ENCODE peak calls at places on chromosomes 7 and 10, in seven cellular contexts. One of them, this sample, is unnamed. For H3K9me3 and H3K27me3, the result is how much of the 10 kb centered on the place peaks cover.

GRCh38 chr7:88109612-88110011 is 110.2 kb downstream of the SRI start:
- DNase-seq in endothelial cell of umbilical vein: no peak
- DNase-seq in prostate gland: no peak
- DNase-seq in right lobe of liver: no peak
- DNase-seq in cardiac muscle cell: no peak
- DNase-seq in tibial artery: no peak
- DNase-seq in heart right ventricle: no peak
- DNase-seq in this sample: no peak

GRCh38 chr10:110747609-110748464 is 103.7 kb downstream of the RBM20 start:
- DNase-seq in prostate gland: no peak
- DNase-seq in tibial artery: no peak
- DNase-seq in cardiac muscle cell: no peak
- DNase-seq in right lobe of liver: no peak
- DNase-seq in heart right ventricle: no peak
- DNase-seq in endothelial cell of umbilical vein: peak
- DNase-seq in this sample: no peak

GRCh38 chr10:81040947-81041346 is 503.2 kb downstream of the SH2D4B start:
- DNase-seq in right lobe of liver: no peak
- DNase-seq in cardiac muscle cell: no peak
- DNase-seq in heart right ventricle: no peak
- DNase-seq in prostate gland: peak
- DNase-seq in endothelial cell of umbilical vein: no peak
- DNase-seq in tibial artery: no peak
- DNase-seq in this sample: no peak

GRCh38 chr10:819326-819725 is 112.2 kb downstream of the LARP4B start:
- DNase-seq in heart right ventricle: no peak
- DNase-seq in tibial artery: no peak
- DNase-seq in prostate gland: no peak
- DNase-seq in endothelial cell of umbilical vein: no peak
- DNase-seq in right lobe of liver: no peak
- DNase-seq in cardiac muscle cell: no peak
- DNase-seq in this sample: no peak

GRCh38 chr7:16762177-16762576 is 8.6 kb downstream of the TSPAN13 start:
- DNase-seq in prostate gland: no peak
- DNase-seq in endothelial cell of umbilical vein: no peak
- DNase-seq in tibial artery: no peak
- DNase-seq in cardiac muscle cell: no peak
- DNase-seq in heart right ventricle: no peak
- DNase-seq in right lobe of liver: no peak
- DNase-seq in this sample: no peak

GRCh38 chr7:82517059-82517458 is 73.5 kb upstream of the CACNA2D1 start:
- DNase-seq in prostate gland: no peak
- DNase-seq in heart right ventricle: no peak
- DNase-seq in right lobe of liver: no peak
- DNase-seq in cardiac muscle cell: no peak
- DNase-seq in endothelial cell of umbilical vein: no peak
- DNase-seq in tibial artery: no peak
- DNase-seq in this sample: no peak

GRCh38 chr7:77439572-77439971 is 23.4 kb upstream of the GSAP start:
- DNase-seq in prostate gland: peak
- DNase-seq in heart right ventricle: peak
- DNase-seq in tibial artery: peak
- DNase-seq in endothelial cell of umbilical vein: peak
- DNase-seq in right lobe of liver: peak
- DNase-seq in cardiac muscle cell: peak
- DNase-seq in this sample: peak

GRCh38 chr7:136086712-136087111 is 109.6 kb upstream of the MTPN start:
- DNase-seq in heart right ventricle: peak
- DNase-seq in endothelial cell of umbilical vein: peak
- DNase-seq in cardiac muscle cell: peak
- DNase-seq in tibial artery: peak
- DNase-seq in right lobe of liver: peak
- DNase-seq in prostate gland: peak
- DNase-seq in this sample: no peak

GRCh38 chr7:6576024-6576866 is 1.0 kb upstream of the ZDHHC4 start:
- DNase-seq in heart right ventricle: no peak
- DNase-seq in tibial artery: no peak
- DNase-seq in cardiac muscle cell: no peak
- DNase-seq in right lobe of liver: no peak
- DNase-seq in prostate gland: no peak
- DNase-seq in endothelial cell of umbilical vein: no peak
- DNase-seq in this sample: peak

GRCh38 chr10:128853537-128853936 is 613.5 kb upstream of the MGMT start:
- DNase-seq in tibial artery: no peak
- DNase-seq in right lobe of liver: no peak
- DNase-seq in cardiac muscle cell: no peak
- DNase-seq in prostate gland: no peak
- DNase-seq in endothelial cell of umbilical vein: no peak
- DNase-seq in heart right ventricle: no peak
- DNase-seq in this sample: no peak

GRCh38 chr7:46179211-46179610 is 258.1 kb upstream of the IGFBP3 start:
- DNase-seq in prostate gland: no peak
- DNase-seq in endothelial cell of umbilical vein: no peak
- DNase-seq in cardiac muscle cell: no peak
- DNase-seq in right lobe of liver: no peak
- DNase-seq in tibial artery: no peak
- DNase-seq in heart right ventricle: no peak
- DNase-seq in this sample: no peak

GRCh38 chr7:48111596-48111995 is 22.5 kb downstream of the UPP1 start:
- DNase-seq in endothelial cell of umbilical vein: no peak
- DNase-seq in right lobe of liver: peak
- DNase-seq in prostate gland: no peak
- DNase-seq in cardiac muscle cell: no peak
- DNase-seq in heart right ventricle: no peak
- DNase-seq in tibial artery: no peak
- DNase-seq in this sample: no peak
- H3K4me3 ChIP-seq in endothelial cell of umbilical vein: no peak
- H3K4me3 ChIP-seq in right lobe of liver: no peak
- H3K4me3 ChIP-seq in prostate gland: no peak
- H3K4me3 ChIP-seq in cardiac muscle cell: no peak
- H3K4me3 ChIP-seq in heart right ventricle: no peak
- H3K4me3 ChIP-seq in tibial artery: no peak
- H3K4me3 ChIP-seq in this sample: no peak

GRCh38 chr7:158259671-158260423 is 327.8 kb downstream of the PTPRN2 start:
- DNase-seq in heart right ventricle: no peak
- DNase-seq in prostate gland: no peak
- DNase-seq in endothelial cell of umbilical vein: no peak
- DNase-seq in cardiac muscle cell: no peak
- DNase-seq in tibial artery: no peak
- DNase-seq in right lobe of liver: no peak
- DNase-seq in this sample: no peak

GRCh38 chr7:158259141-158259540 is 328.5 kb downstream of the PTPRN2 start:
- DNase-seq in tibial artery: no peak
- DNase-seq in heart right ventricle: no peak
- DNase-seq in endothelial cell of umbilical vein: no peak
- DNase-seq in prostate gland: no peak
- DNase-seq in cardiac muscle cell: no peak
- DNase-seq in right lobe of liver: no peak
- DNase-seq in this sample: no peak

GRCh38 chr7:158257001-158257400 is 330.6 kb downstream of the PTPRN2 start:
- DNase-seq in heart right ventricle: no peak
- DNase-seq in tibial artery: no peak
- DNase-seq in prostate gland: no peak
- DNase-seq in right lobe of liver: no peak
- DNase-seq in endothelial cell of umbilical vein: no peak
- DNase-seq in cardiac muscle cell: no peak
- DNase-seq in this sample: no peak

GRCh38 chr7:158257516-158258410 is 329.9 kb downstream of the PTPRN2 start:
- DNase-seq in heart right ventricle: no peak
- DNase-seq in right lobe of liver: no peak
- DNase-seq in prostate gland: no peak
- DNase-seq in endothelial cell of umbilical vein: no peak
- DNase-seq in cardiac muscle cell: no peak
- DNase-seq in tibial artery: no peak
- DNase-seq in this sample: no peak

GRCh38 chr7:158258411-158259130 is 329.1 kb downstream of the PTPRN2 start:
- DNase-seq in cardiac muscle cell: no peak
- DNase-seq in tibial artery: no peak
- DNase-seq in heart right ventricle: no peak
- DNase-seq in right lobe of liver: no peak
- DNase-seq in endothelial cell of umbilical vein: no peak
- DNase-seq in prostate gland: no peak
- DNase-seq in this sample: no peak
- H3K9me3 ChIP-seq in cardiac muscle cell: under half
- H3K9me3 ChIP-seq in tibial artery: under half
- H3K9me3 ChIP-seq in heart right ventricle: under half
- H3K9me3 ChIP-seq in right lobe of liver: under half
- H3K9me3 ChIP-seq in endothelial cell of umbilical vein: under half
- H3K9me3 ChIP-seq in prostate gland: under half
- H3K9me3 ChIP-seq in this sample: under half

GRCh38 chr7:157017639-157018327 is 7.3 kb upstream of the MNX1 start:
- DNase-seq in right lobe of liver: no peak
- DNase-seq in tibial artery: no peak
- DNase-seq in cardiac muscle cell: no peak
- DNase-seq in endothelial cell of umbilical vein: no peak
- DNase-seq in heart right ventricle: no peak
- DNase-seq in prostate gland: no peak
- DNase-seq in this sample: peak

GRCh38 chr7:157019718-157020451 is 9.4 kb upstream of the MNX1 start:
- DNase-seq in heart right ventricle: no peak
- DNase-seq in right lobe of liver: no peak
- DNase-seq in prostate gland: no peak
- DNase-seq in cardiac muscle cell: no peak
- DNase-seq in endothelial cell of umbilical vein: no peak
- DNase-seq in tibial artery: no peak
- DNase-seq in this sample: no peak

GRCh38 chr7:157020514-157021070 is 10.1 kb upstream of the MNX1 start:
- DNase-seq in heart right ventricle: no peak
- DNase-seq in right lobe of liver: peak
- DNase-seq in cardiac muscle cell: no peak
- DNase-seq in prostate gland: no peak
- DNase-seq in tibial artery: no peak
- DNase-seq in endothelial cell of umbilical vein: no peak
- DNase-seq in this sample: no peak

GRCh38 chr7:157018328-157018996 is 8.0 kb upstream of the MNX1 start:
- DNase-seq in tibial artery: no peak
- DNase-seq in right lobe of liver: no peak
- DNase-seq in heart right ventricle: no peak
- DNase-seq in endothelial cell of umbilical vein: no peak
- DNase-seq in prostate gland: no peak
- DNase-seq in cardiac muscle cell: no peak
- DNase-seq in this sample: no peak

DNA sequence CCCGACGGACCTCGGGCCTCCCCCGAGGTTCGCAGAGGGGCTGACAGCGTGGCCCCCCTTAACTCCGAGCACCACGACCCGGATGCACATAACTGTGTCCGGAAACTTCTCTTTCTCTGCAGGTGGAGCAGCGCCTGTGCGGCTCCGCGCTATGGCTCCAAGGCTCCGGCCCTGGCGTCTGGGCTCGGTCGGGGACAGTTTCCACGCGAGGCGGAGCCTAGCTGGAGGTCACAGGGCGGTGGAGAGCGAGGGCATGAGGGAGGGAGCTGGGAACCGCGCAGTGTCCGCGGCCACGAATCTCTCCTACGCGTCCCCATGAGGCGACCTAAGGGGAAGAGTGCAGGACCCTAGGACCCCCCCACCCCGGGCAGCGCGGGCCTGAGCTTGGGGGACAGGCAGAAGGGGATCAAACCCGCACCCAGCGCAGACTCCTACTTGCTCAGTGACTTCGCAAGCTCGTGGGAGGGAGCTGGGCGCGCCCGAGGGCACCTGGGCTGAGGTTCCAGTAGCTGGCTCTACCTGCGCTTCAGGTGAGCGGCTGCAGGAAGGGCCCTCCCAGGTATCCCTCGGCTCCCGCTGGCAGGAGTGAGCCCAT is 8.6 kb upstream of the MNX1 start:
- DNase-seq in heart right ventricle: no peak
- DNase-seq in tibial artery: no peak
- DNase-seq in endothelial cell of umbilical vein: no peak
- DNase-seq in cardiac muscle cell: no peak
- DNase-seq in prostate gland: no peak
- DNase-seq in right lobe of liver: no peak
- DNase-seq in this sample: no peak
- H3K27me3 ChIP-seq in heart right ventricle: half or more
- H3K27me3 ChIP-seq in tibial artery: half or more
- H3K27me3 ChIP-seq in endothelial cell of umbilical vein: half or more
- H3K27me3 ChIP-seq in cardiac muscle cell: half or more
- H3K27me3 ChIP-seq in prostate gland: half or more
- H3K27me3 ChIP-seq in right lobe of liver: under half
- H3K27me3 ChIP-seq in this sample: under half

GRCh38 chr10:70317272-70317942 is 33.6 kb upstream of the NPFFR1 start:
- DNase-seq in endothelial cell of umbilical vein: no peak
- DNase-seq in prostate gland: no peak
- DNase-seq in heart right ventricle: no peak
- DNase-seq in right lobe of liver: no peak
- DNase-seq in cardiac muscle cell: no peak
- DNase-seq in tibial artery: no peak
- DNase-seq in this sample: no peak
- H3K4me3 ChIP-seq in endothelial cell of umbilical vein: no peak
- H3K4me3 ChIP-seq in prostate gland: no peak
- H3K4me3 ChIP-seq in heart right ventricle: no peak
- H3K4me3 ChIP-seq in right lobe of liver: no peak
- H3K4me3 ChIP-seq in cardiac muscle cell: no peak
- H3K4me3 ChIP-seq in tibial artery: no peak
- H3K4me3 ChIP-seq in this sample: no peak

DNA sequence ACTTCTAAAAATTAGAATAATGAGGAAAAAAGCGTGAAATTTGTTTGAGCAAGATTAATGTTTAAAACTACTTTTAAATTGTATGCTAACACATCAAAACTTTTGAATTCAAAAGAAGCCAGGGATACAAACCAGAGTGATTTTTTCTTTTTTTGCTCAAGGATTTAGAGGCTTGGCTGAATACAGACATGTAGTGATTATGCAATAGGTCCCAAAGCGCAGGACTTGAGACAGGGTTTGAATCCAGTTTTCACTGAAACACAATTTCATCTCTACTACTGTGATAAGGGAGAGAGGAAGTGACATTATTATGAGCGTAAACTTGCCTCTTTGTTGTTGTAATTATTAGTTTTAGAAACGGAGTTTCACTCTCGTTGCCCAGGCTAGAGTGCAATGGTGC is 207.3 kb downstream of the ZNF33B start:
- DNase-seq in heart right ventricle: no peak
- DNase-seq in tibial artery: no peak
- DNase-seq in cardiac muscle cell: no peak
- DNase-seq in endothelial cell of umbilical vein: no peak
- DNase-seq in prostate gland: no peak
- DNase-seq in right lobe of liver: no peak
- DNase-seq in this sample: no peak
- H3K9me3 ChIP-seq in heart right ventricle: under half
- H3K9me3 ChIP-seq in tibial artery: under half
- H3K9me3 ChIP-seq in cardiac muscle cell: under half
- H3K9me3 ChIP-seq in endothelial cell of umbilical vein: under half
- H3K9me3 ChIP-seq in prostate gland: under half
- H3K9me3 ChIP-seq in right lobe of liver: under half
- H3K9me3 ChIP-seq in this sample: under half

DNA sequence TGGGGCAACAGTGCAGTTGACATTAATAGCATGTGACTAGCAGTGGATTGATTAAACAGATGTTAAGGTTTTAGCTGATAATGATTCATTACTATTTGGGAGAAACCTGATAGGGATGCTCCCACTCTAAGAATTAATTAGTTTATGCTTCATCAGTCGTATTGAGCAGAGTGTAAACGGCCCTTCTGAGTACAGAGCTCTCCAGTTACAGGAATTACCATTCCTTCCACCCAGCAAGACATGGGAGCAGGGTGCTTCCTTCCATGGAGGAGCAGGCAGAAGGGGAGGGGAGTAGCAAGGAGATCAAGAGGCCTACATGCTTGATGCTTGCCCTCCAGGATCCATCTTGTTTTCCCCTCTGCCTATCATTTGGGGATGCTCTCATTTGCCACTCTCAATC is 82.8 kb downstream of the RPS24 start:
- DNase-seq in tibial artery: no peak
- DNase-seq in heart right ventricle: no peak
- DNase-seq in prostate gland: no peak
- DNase-seq in endothelial cell of umbilical vein: no peak
- DNase-seq in right lobe of liver: no peak
- DNase-seq in cardiac muscle cell: no peak
- DNase-seq in this sample: no peak
- H3K27me3 ChIP-seq in tibial artery: under half
- H3K27me3 ChIP-seq in heart right ventricle: under half
- H3K27me3 ChIP-seq in prostate gland: under half
- H3K27me3 ChIP-seq in endothelial cell of umbilical vein: under half
- H3K27me3 ChIP-seq in right lobe of liver: under half
- H3K27me3 ChIP-seq in cardiac muscle cell: under half
- H3K27me3 ChIP-seq in this sample: under half